ENCODE peak calls at places on chromosomes 5 and 9, in eight cellular contexts. Q, Y, L, H, N, K, D and B are unnamed samples.

GRCh38 chr9:135533093-135533492 is 11.9 kb downstream of the LCN1 start:
- DNase-seq in Q (no peak), Y (no peak), L (no peak), H (no peak), N (no peak), K (no peak), D (no peak), B (no peak)

GRCh38 chr5:110376281-110376916 is 350.1 kb downstream of the TMEM232 start:
- DNase-seq in Q (no peak), Y (peak; percentile 84), L (peak; percentile 45), H (no peak), N (no peak), K (no peak), D (no peak), B (no peak)

GRCh38 chr5:149273237-149273636 is 1.6 kb downstream of the AFAP1L1 start:
- DNase-seq in Q (no peak), Y (no peak), L (no peak), H (no peak), N (no peak), K (no peak), D (no peak), B (no peak)

GRCh38 chr9:27292646-27293045 is 4.3 kb downstream of the EQTN start:
- DNase-seq in Q (no peak), Y (peak; percentile 84), L (no peak), H (no peak), N (no peak), K (no peak), D (no peak), B (no peak)

GRCh38 chr9:96605328-96605727 is 14.3 kb downstream of the CDC14B start:
- DNase-seq in Q (no peak), Y (no peak), L (no peak), H (no peak), N (no peak), K (no peak), D (no peak), B (no peak)

GRCh38 chr5:145941677-145942130 is 5.3 kb downstream of the SH3RF2 start:
- DNase-seq in Q (no peak), Y (no peak), L (no peak), H (no peak), N (peak; percentile 53), K (no peak), D (no peak), B (peak; percentile 39)

GRCh38 chr9:134548185-134548584 is 93.4 kb upstream of the COL5A1 start:
- DNase-seq in Q (no peak), Y (no peak), L (peak; percentile 41), H (no peak), N (no peak), K (no peak), D (no peak), B (no peak)

GRCh38 chr9:21994526-21994995 is at the start of gene CDKN2B-AS1:
- DNase-seq in Q (peak; percentile 86), Y (peak; percentile 85), L (peak; percentile 63), H (no peak), N (peak; percentile 78), K (peak; percentile 30), D (no peak), B (peak; percentile 65)

GRCh38 chr5:42361321-42361688 is 61.9 kb upstream of the GHR start:
- DNase-seq in Q (no peak), Y (no peak), L (no peak), H (no peak), N (peak; percentile 80), K (no peak), D (no peak), B (no peak)

GRCh38 chr5:66356011-66356565 is 212.0 kb downstream of the SREK1 start:
- DNase-seq in Q (no peak), Y (peak; percentile 12), L (no peak), H (no peak), N (no peak), K (no peak), D (no peak), B (no peak)

GRCh38 chr5:62695274-62695673 is 116.7 kb downstream of the LRRC70 start:
- DNase-seq in Q (no peak), Y (no peak), L (no peak), H (no peak), N (no peak), K (no peak), D (no peak), B (no peak)

GRCh38 chr9:121929893-121930875 is 162.9 kb downstream of the TTLL11 start:
- DNase-seq in Q (no peak), Y (no peak), L (peak; percentile 71), H (peak; percentile 43), N (no peak), K (no peak), D (peak; percentile 20), B (peak; percentile 10)

GRCh38 chr9:79580065-79580464 is 8.3 kb downstream of the TLE4 start:
- DNase-seq in Q (no peak), Y (no peak), L (no peak), H (no peak), N (no peak), K (no peak), D (no peak), B (no peak)

GRCh38 chr9:122200960-122201635 is 27.7 kb downstream of the LHX6 start:
- DNase-seq in Q (no peak), Y (peak; percentile 62), L (no peak), H (no peak), N (no peak), K (no peak), D (no peak), B (no peak)

GRCh38 chr5:169009171-169009570 is 291.8 kb downstream of the SLIT3 start:
- DNase-seq in Q (no peak), Y (no peak), L (no peak), H (no peak), N (peak; percentile 61), K (no peak), D (no peak), B (no peak)

GRCh38 chr5:127072861-127073846 is at the start of gene C5orf63:
- DNase-seq in Q (peak; percentile 73), Y (peak; percentile 71), L (peak; percentile 50), H (no peak), N (peak; percentile 59), K (peak; percentile 68), D (no peak), B (peak; percentile 8)

GRCh38 chr5:140366770-140367630 is 7.0 kb downstream of the SLC4A9 start:
- DNase-seq in Q (no peak), Y (no peak), L (no peak), H (no peak), N (no peak), K (no peak), D (no peak), B (no peak)

GRCh38 chr9:116499986-116500871 is 186.9 kb upstream of the TRIM32 start:
- DNase-seq in Q (no peak), Y (peak; percentile 76), L (peak; percentile 59), H (no peak), N (peak; percentile 18), K (no peak), D (no peak), B (peak; percentile 49)